ENCODE peak calls at places on chromosomes 7 and 10, in eight cellular contexts. One of them, this sample, is unnamed.

GRCh38 chr7:123296965-123297364 is 97.2 kb upstream of the SLC13A1 start:
- DNase-seq in GM23248: no peak
- DNase-seq in heart left ventricle: no peak
- DNase-seq in dorsolateral prefrontal cortex: no peak
- DNase-seq in H9: no peak
- DNase-seq in left ventricle myocardium inferior: no peak
- DNase-seq in MM.1S: no peak
- DNase-seq in SJSA1: no peak
- DNase-seq in this sample: no peak

GRCh38 chr7:155208681-155209477 is 88.8 kb upstream of the INSIG1 start:
- DNase-seq in H9: no peak
- DNase-seq in dorsolateral prefrontal cortex: no peak
- DNase-seq in left ventricle myocardium inferior: no peak
- DNase-seq in heart left ventricle: no peak
- DNase-seq in MM.1S: no peak
- DNase-seq in GM23248: peak; percentile 74
- DNase-seq in SJSA1: peak; percentile 59
- DNase-seq in this sample: no peak

GRCh38 chr10:100895896-100896295 is 16.9 kb upstream of the SLF2 start:
- DNase-seq in GM23248: no peak
- DNase-seq in SJSA1: no peak
- DNase-seq in MM.1S: no peak
- DNase-seq in left ventricle myocardium inferior: no peak
- DNase-seq in heart left ventricle: no peak
- DNase-seq in H9: no peak
- DNase-seq in dorsolateral prefrontal cortex: no peak
- DNase-seq in this sample: no peak

GRCh38 chr7:118648002-118648401 is 423.5 kb downstream of the ANKRD7 start:
- DNase-seq in GM23248: no peak
- DNase-seq in SJSA1: no peak
- DNase-seq in dorsolateral prefrontal cortex: no peak
- DNase-seq in H9: no peak
- DNase-seq in left ventricle myocardium inferior: no peak
- DNase-seq in MM.1S: no peak
- DNase-seq in heart left ventricle: no peak
- DNase-seq in this sample: no peak

GRCh38 chr10:9260690-9261089 is 1206.2 kb downstream of the GATA3 start:
- DNase-seq in heart left ventricle: no peak
- DNase-seq in MM.1S: no peak
- DNase-seq in H9: no peak
- DNase-seq in SJSA1: no peak
- DNase-seq in GM23248: no peak
- DNase-seq in dorsolateral prefrontal cortex: no peak
- DNase-seq in left ventricle myocardium inferior: no peak
- DNase-seq in this sample: no peak

GRCh38 chr10:78921906-78922305 is 146.9 kb upstream of the ZMIZ1 start:
- DNase-seq in left ventricle myocardium inferior: no peak
- DNase-seq in H9: no peak
- DNase-seq in heart left ventricle: no peak
- DNase-seq in GM23248: no peak
- DNase-seq in MM.1S: no peak
- DNase-seq in dorsolateral prefrontal cortex: no peak
- DNase-seq in SJSA1: no peak
- DNase-seq in this sample: no peak

GRCh38 chr10:50538473-50539398 is 85.0 kb downstream of the SGMS1 start:
- DNase-seq in H9: no peak
- DNase-seq in MM.1S: no peak
- DNase-seq in dorsolateral prefrontal cortex: peak; percentile 75
- DNase-seq in heart left ventricle: peak; percentile 35
- DNase-seq in GM23248: peak; percentile 28
- DNase-seq in SJSA1: no peak
- DNase-seq in left ventricle myocardium inferior: no peak
- DNase-seq in this sample: no peak

GRCh38 chr10:132904169-132904813 is 38.1 kb downstream of the CFAP46 start:
- DNase-seq in heart left ventricle: peak; percentile 39
- DNase-seq in SJSA1: peak; percentile 24
- DNase-seq in MM.1S: peak; percentile 9
- DNase-seq in H9: peak; percentile 64
- DNase-seq in dorsolateral prefrontal cortex: peak; percentile 32
- DNase-seq in left ventricle myocardium inferior: peak; percentile 14
- DNase-seq in GM23248: peak; percentile 63
- DNase-seq in this sample: peak; percentile 79

GRCh38 chr7:43385856-43386255 is 197.1 kb upstream of the STK17A start:
- DNase-seq in SJSA1: no peak
- DNase-seq in MM.1S: no peak
- DNase-seq in left ventricle myocardium inferior: no peak
- DNase-seq in GM23248: peak; percentile 22
- DNase-seq in H9: no peak
- DNase-seq in dorsolateral prefrontal cortex: no peak
- DNase-seq in heart left ventricle: no peak
- DNase-seq in this sample: no peak

GRCh38 chr7:139777304-139777890 is 401 bp downstream of the HIPK2 start:
- DNase-seq in heart left ventricle: peak; percentile 50
- DNase-seq in GM23248: peak; percentile 73
- DNase-seq in H9: no peak
- DNase-seq in SJSA1: no peak
- DNase-seq in dorsolateral prefrontal cortex: no peak
- DNase-seq in left ventricle myocardium inferior: peak; percentile 52
- DNase-seq in MM.1S: peak; percentile 50
- DNase-seq in this sample: no peak

GRCh38 chr10:10208156-10208555 is 809.5 kb upstream of the CELF2 start:
- DNase-seq in left ventricle myocardium inferior: no peak
- DNase-seq in dorsolateral prefrontal cortex: no peak
- DNase-seq in heart left ventricle: no peak
- DNase-seq in H9: no peak
- DNase-seq in SJSA1: no peak
- DNase-seq in GM23248: no peak
- DNase-seq in MM.1S: no peak
- DNase-seq in this sample: peak; percentile 51

GRCh38 chr10:62059424-62059913 is 158.0 kb downstream of the ARID5B start:
- DNase-seq in H9: no peak
- DNase-seq in GM23248: no peak
- DNase-seq in MM.1S: no peak
- DNase-seq in SJSA1: no peak
- DNase-seq in heart left ventricle: no peak
- DNase-seq in left ventricle myocardium inferior: no peak
- DNase-seq in dorsolateral prefrontal cortex: no peak
- DNase-seq in this sample: no peak

GRCh38 chr10:118939216-118940007 is 90.1 kb upstream of the NANOS1 start:
- DNase-seq in SJSA1: no peak
- DNase-seq in left ventricle myocardium inferior: no peak
- DNase-seq in dorsolateral prefrontal cortex: no peak
- DNase-seq in heart left ventricle: no peak
- DNase-seq in H9: no peak
- DNase-seq in MM.1S: peak; percentile 88
- DNase-seq in GM23248: peak; percentile 65
- DNase-seq in this sample: no peak

GRCh38 chr10:85646312-85646711 is 720.3 kb downstream of the GRID1 start:
- DNase-seq in heart left ventricle: no peak
- DNase-seq in SJSA1: peak; percentile 50
- DNase-seq in H9: no peak
- DNase-seq in dorsolateral prefrontal cortex: no peak
- DNase-seq in MM.1S: no peak
- DNase-seq in GM23248: no peak
- DNase-seq in left ventricle myocardium inferior: no peak
- DNase-seq in this sample: no peak

GRCh38 chr10:2037966-2038493 is 300.7 kb upstream of the ADARB2 start:
- DNase-seq in GM23248: no peak
- DNase-seq in H9: no peak
- DNase-seq in heart left ventricle: no peak
- DNase-seq in MM.1S: no peak
- DNase-seq in SJSA1: no peak
- DNase-seq in left ventricle myocardium inferior: no peak
- DNase-seq in dorsolateral prefrontal cortex: no peak
- DNase-seq in this sample: no peak

GRCh38 chr7:55048221-55048859 is 29.5 kb downstream of the EGFR start:
- DNase-seq in SJSA1: no peak
- DNase-seq in left ventricle myocardium inferior: no peak
- DNase-seq in MM.1S: no peak
- DNase-seq in H9: no peak
- DNase-seq in dorsolateral prefrontal cortex: no peak
- DNase-seq in GM23248: no peak
- DNase-seq in heart left ventricle: no peak
- DNase-seq in this sample: no peak
- H3K27ac ChIP-seq in SJSA1: no peak overlapping the region
- H3K27ac ChIP-seq in left ventricle myocardium inferior: no peak overlapping the region
- H3K27ac ChIP-seq in MM.1S: no peak overlapping the region
- H3K27ac ChIP-seq in H9: no peak overlapping the region
- H3K27ac ChIP-seq in dorsolateral prefrontal cortex: no peak overlapping the region
- H3K27ac ChIP-seq in GM23248: peak overlapping the region; percentile 3
- H3K27ac ChIP-seq in heart left ventricle: no peak overlapping the region
- H3K27ac ChIP-seq in this sample: no peak overlapping the region

DNA sequence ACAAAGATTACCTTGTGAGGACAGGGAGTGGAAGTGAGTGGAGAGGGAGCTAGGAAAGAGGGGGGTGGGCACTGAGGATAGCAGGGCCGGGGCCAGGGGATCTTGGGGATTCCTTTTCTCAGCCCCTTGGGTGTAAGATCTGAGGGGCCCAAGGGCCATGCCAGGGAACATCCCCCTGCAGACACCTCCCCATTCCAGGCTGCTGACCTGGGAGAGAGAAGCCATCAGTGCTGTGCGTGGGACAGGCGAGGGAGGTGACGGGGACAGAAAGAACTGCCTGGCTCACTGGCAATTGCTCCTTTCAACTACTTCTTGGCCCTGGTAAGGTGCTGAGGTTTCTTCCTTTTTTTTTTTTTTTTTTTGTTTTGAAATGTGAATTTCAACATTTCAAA is 12.0 kb upstream of the BTBD16 start:
- DNase-seq in MM.1S: no peak
- DNase-seq in GM23248: no peak
- DNase-seq in SJSA1: no peak
- DNase-seq in dorsolateral prefrontal cortex: no peak
- DNase-seq in heart left ventricle: no peak
- DNase-seq in left ventricle myocardium inferior: no peak
- DNase-seq in H9: no peak
- DNase-seq in this sample: no peak
- H3K27ac ChIP-seq in MM.1S: no peak overlapping the region
- H3K27ac ChIP-seq in GM23248: no peak overlapping the region
- H3K27ac ChIP-seq in SJSA1: no peak overlapping the region
- H3K27ac ChIP-seq in dorsolateral prefrontal cortex: no peak overlapping the region
- H3K27ac ChIP-seq in heart left ventricle: no peak overlapping the region
- H3K27ac ChIP-seq in left ventricle myocardium inferior: no peak overlapping the region
- H3K27ac ChIP-seq in H9: no peak overlapping the region
- H3K27ac ChIP-seq in this sample: no peak overlapping the region

GRCh38 chr10:121078036-121078435 is 226.9 kb downstream of the WDR11 start:
- DNase-seq in dorsolateral prefrontal cortex: no peak
- DNase-seq in heart left ventricle: no peak
- DNase-seq in left ventricle myocardium inferior: no peak
- DNase-seq in MM.1S: no peak
- DNase-seq in GM23248: no peak
- DNase-seq in H9: no peak
- DNase-seq in SJSA1: no peak
- DNase-seq in this sample: no peak

GRCh38 chr10:121078672-121079102 is 227.5 kb downstream of the WDR11 start:
- DNase-seq in MM.1S: no peak
- DNase-seq in SJSA1: no peak
- DNase-seq in H9: no peak
- DNase-seq in heart left ventricle: no peak
- DNase-seq in left ventricle myocardium inferior: no peak
- DNase-seq in dorsolateral prefrontal cortex: no peak
- DNase-seq in GM23248: no peak
- DNase-seq in this sample: no peak

GRCh38 chr10:121079226-121079625 is 228.1 kb downstream of the WDR11 start:
- DNase-seq in dorsolateral prefrontal cortex: no peak
- DNase-seq in SJSA1: no peak
- DNase-seq in MM.1S: no peak
- DNase-seq in heart left ventricle: no peak
- DNase-seq in GM23248: no peak
- DNase-seq in H9: no peak
- DNase-seq in left ventricle myocardium inferior: no peak
- DNase-seq in this sample: no peak

GRCh38 chr10:121076760-121077159 is 225.6 kb downstream of the WDR11 start:
- DNase-seq in left ventricle myocardium inferior: peak; percentile 36
- DNase-seq in GM23248: no peak
- DNase-seq in SJSA1: no peak
- DNase-seq in heart left ventricle: no peak
- DNase-seq in MM.1S: no peak
- DNase-seq in dorsolateral prefrontal cortex: no peak
- DNase-seq in H9: no peak
- DNase-seq in this sample: no peak

DNA sequence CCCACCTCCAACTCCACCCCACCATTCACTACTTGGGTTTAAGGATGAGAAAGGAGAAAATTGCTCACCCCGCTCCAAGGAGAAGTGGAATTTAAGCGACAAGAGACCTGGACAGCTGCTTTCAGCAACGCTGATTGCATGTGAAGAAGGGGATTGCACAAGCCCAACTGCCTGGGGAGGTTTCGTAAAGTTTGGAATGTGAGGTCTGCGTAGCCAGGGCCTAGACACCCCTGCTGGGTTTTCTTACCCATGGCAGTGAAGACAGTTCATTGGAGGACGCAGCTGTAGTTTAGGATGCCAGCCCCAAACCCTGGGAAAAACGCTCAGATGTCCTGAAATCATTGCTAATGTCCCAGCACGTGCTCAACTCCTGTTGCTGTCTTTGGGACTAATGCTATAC is 226.2 kb downstream of the WDR11 start:
- DNase-seq in H9: no peak
- DNase-seq in MM.1S: no peak
- DNase-seq in dorsolateral prefrontal cortex: no peak
- DNase-seq in GM23248: peak; percentile 14
- DNase-seq in SJSA1: no peak
- DNase-seq in heart left ventricle: no peak
- DNase-seq in left ventricle myocardium inferior: peak; percentile 32
- DNase-seq in this sample: no peak
- H3K27ac ChIP-seq in H9: no peak overlapping the region
- H3K27ac ChIP-seq in MM.1S: no peak overlapping the region
- H3K27ac ChIP-seq in dorsolateral prefrontal cortex: no peak overlapping the region
- H3K27ac ChIP-seq in GM23248: no peak overlapping the region
- H3K27ac ChIP-seq in SJSA1: no peak overlapping the region
- H3K27ac ChIP-seq in heart left ventricle: no peak overlapping the region
- H3K27ac ChIP-seq in left ventricle myocardium inferior: peak overlapping the region; percentile 18
- H3K27ac ChIP-seq in this sample: no peak overlapping the region

DNA sequence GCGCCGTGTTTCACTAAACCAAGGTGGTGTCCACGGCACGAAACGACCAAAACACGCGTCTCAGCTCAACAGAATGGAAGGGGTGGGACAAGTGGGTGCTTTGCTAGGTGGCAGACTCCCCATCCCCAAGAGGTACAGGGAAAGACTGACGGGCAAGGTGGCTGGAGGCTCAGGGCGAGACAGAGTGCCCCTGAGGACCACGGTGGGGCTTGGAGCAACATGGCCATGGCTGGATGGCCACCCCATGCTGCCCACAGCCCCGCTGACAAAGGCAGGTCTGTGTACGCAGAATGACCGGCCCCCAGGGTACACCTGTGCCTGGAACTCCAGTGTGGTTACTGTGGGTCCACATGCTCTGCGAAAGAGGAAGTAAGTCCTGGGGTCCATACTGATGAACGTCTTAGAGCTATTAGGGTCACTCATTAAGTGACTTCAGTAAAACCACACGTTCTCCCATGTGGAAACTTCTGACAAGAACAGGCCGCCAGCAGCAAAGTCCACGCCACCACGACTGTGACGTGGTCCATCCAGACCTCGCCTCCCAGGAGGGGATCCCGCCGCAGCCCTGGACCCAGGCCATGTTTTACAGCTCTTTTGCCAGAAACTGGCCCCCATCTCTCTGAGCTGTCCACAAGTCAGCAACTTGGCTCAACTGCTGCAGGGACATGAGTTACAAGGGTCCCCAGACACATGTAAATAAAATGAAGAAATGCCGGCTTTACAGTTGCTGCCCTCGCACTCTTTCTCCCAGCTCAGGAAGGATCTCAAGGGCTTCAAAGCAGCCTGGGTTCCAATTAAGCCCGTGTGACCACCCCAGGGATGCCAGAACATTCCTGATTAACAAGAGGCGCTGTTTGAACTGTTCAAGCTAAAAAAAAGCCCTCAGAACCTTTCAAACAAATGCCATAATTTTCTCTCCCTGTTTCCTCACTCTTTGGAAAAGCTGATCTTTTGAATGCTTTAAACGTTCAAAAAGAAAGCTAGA is 66.8 kb downstream of the MAD1L1 start:
- DNase-seq in GM23248: no peak
- DNase-seq in H9: no peak
- DNase-seq in SJSA1: no peak
- DNase-seq in left ventricle myocardium inferior: no peak
- DNase-seq in heart left ventricle: no peak
- DNase-seq in MM.1S: no peak
- DNase-seq in dorsolateral prefrontal cortex: no peak
- DNase-seq in this sample: peak; percentile 71
- H3K27ac ChIP-seq in GM23248: no peak overlapping the region
- H3K27ac ChIP-seq in H9: no peak overlapping the region
- H3K27ac ChIP-seq in SJSA1: no peak overlapping the region
- H3K27ac ChIP-seq in left ventricle myocardium inferior: no peak overlapping the region
- H3K27ac ChIP-seq in heart left ventricle: no peak overlapping the region
- H3K27ac ChIP-seq in MM.1S: no peak overlapping the region
- H3K27ac ChIP-seq in dorsolateral prefrontal cortex: peak overlapping the region; percentile 46
- H3K27ac ChIP-seq in this sample: peak overlapping the region; percentile 52